ENCODE peak calls at places on chromosomes 7 and 10, in nine cellular contexts. M is OCI-LY7, U is MM.1S, J is thyroid gland, F is Calu3, E is astrocyte, S is GM12878, N is heart left ventricle, B is PC-3. T is an unnamed sample.

GRCh38 chr7:70183278-70183677 is 585.0 kb downstream of the AUTS2 start:
- DNase-seq in M (no peak), U (no peak), J (no peak), F (no peak), E (no peak), S (no peak), N (no peak), B (no peak), T (no peak)

GRCh38 chr7:22672892-22673637 is 53.9 kb upstream of the IL6 start:
- DNase-seq in M (no peak), U (peak), J (no peak), F (no peak), E (no peak), S (peak), N (no peak), B (peak), T (no peak)

GRCh38 chr7:29106128-29106988 is 40.0 kb downstream of the CPVL start:
- DNase-seq in M (peak), U (peak), J (peak), F (peak), E (peak), S (no peak), N (no peak), B (peak), T (no peak)

GRCh38 chr7:37052673-37053072 is 328.4 kb upstream of the AOAH start:
- DNase-seq in M (peak), U (peak), J (no peak), F (peak), E (peak), S (no peak), N (peak), B (peak), T (no peak)

GRCh38 chr7:138243430-138243829 is 167.2 kb downstream of the AKR1D1 start:
- DNase-seq in M (no peak), U (no peak), J (no peak), F (peak), E (peak), S (no peak), N (peak), B (peak), T (peak)

GRCh38 chr7:69232445-69233376 is 365.6 kb upstream of the AUTS2 start:
- DNase-seq in M (no peak), U (no peak), J (peak), F (no peak), E (no peak), S (no peak), N (no peak), B (no peak), T (no peak)

GRCh38 chr7:11548532-11548931 is 283.5 kb downstream of the THSD7A start:
- DNase-seq in M (no peak), U (no peak), J (no peak), F (no peak), E (no peak), S (no peak), N (no peak), B (peak), T (no peak)

GRCh38 chr7:47574473-47575328 is 7.2 kb downstream of the TNS3 start:
- DNase-seq in M (peak), U (peak), J (no peak), F (no peak), E (peak), S (peak), N (peak), B (no peak), T (no peak)

GRCh38 chr10:35331894-35332640 is 4.2 kb upstream of the CCNY start:
- DNase-seq in M (no peak), U (no peak), J (peak), F (peak), E (peak), S (no peak), N (no peak), B (peak), T (peak)

GRCh38 chr10:44978570-44979280 is at the start of gene DEPP1:
- DNase-seq in M (no peak), U (peak), J (peak), F (peak), E (peak), S (no peak), N (peak), B (peak), T (peak)

GRCh38 chr7:133529861-133530260 is 277.0 kb downstream of the EXOC4 start:
- DNase-seq in M (no peak), U (no peak), J (no peak), F (no peak), E (no peak), S (no peak), N (no peak), B (no peak), T (no peak)

GRCh38 chr10:99921948-99922347 is 87.8 kb downstream of the DNMBP start:
- DNase-seq in M (no peak), U (no peak), J (no peak), F (no peak), E (no peak), S (no peak), N (no peak), B (peak), T (no peak)

GRCh38 chr7:27110163-27110976 is 7.9 kb upstream of the HOXA2 start:
- DNase-seq in M (no peak), U (no peak), J (no peak), F (no peak), E (peak), S (no peak), N (no peak), B (peak), T (no peak)

GRCh38 chr10:73902351-73902750 is 8.6 kb upstream of the PLAU start:
- DNase-seq in M (no peak), U (no peak), J (no peak), F (no peak), E (no peak), S (no peak), N (no peak), B (no peak), T (no peak)

GRCh38 chr10:20170661-20171060 is 354.4 kb downstream of the PLXDC2 start:
- DNase-seq in M (no peak), U (no peak), J (no peak), F (no peak), E (no peak), S (no peak), N (no peak), B (no peak), T (no peak)

GRCh38 chr10:20007426-20007825 is 191.2 kb downstream of the PLXDC2 start:
- DNase-seq in M (no peak), U (no peak), J (no peak), F (no peak), E (peak), S (no peak), N (no peak), B (peak), T (peak)

GRCh38 chr10:28769147-28769604 is 91.9 kb downstream of the BAMBI start:
- DNase-seq in M (no peak), U (no peak), J (no peak), F (no peak), E (no peak), S (no peak), N (no peak), B (no peak), T (no peak)

GRCh38 chr7:40221836-40222235 is 87.0 kb downstream of the SUGCT start:
- DNase-seq in M (no peak), U (no peak), J (no peak), F (no peak), E (peak), S (no peak), N (no peak), B (peak), T (peak)

GRCh38 chr10:97210576-97210975 is 24.8 kb upstream of the SLIT1 start:
- DNase-seq in M (peak), U (peak), J (peak), F (peak), E (peak), S (peak), N (peak), B (peak), T (peak)

GRCh38 chr7:70805360-70805759 is 326.6 kb upstream of the GALNT17 start:
- DNase-seq in M (peak), U (no peak), J (no peak), F (no peak), E (peak), S (peak), N (no peak), B (no peak), T (no peak)

DNA sequence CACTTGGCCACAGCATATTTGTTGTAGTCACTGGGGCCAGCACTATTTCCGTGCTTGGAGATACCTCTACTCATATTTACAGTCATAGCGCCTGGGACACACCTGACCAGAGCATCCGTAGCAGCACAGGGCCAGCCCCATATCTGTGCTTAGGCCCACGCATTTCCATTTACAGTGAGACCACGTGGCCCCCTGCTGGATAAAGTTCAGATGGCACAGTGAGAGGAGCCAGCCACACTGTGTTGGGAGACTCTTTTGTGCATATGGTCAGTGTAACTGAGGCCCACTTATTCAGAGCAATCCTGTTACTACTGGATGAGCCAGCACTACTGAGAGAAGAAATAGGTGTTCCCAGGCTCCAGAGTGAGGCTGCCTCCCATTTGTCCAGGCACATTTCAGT is 455.3 kb downstream of the REEP3 start:
- DNase-seq in M (peak), U (peak), J (peak), F (peak), E (no peak), S (no peak), N (peak), B (peak), T (no peak)
- TF ChIP-seq CTCF in M (peak), U (peak), J (peak), F (peak), E (peak), S (peak), N (peak), B (peak), T (peak)

DNA sequence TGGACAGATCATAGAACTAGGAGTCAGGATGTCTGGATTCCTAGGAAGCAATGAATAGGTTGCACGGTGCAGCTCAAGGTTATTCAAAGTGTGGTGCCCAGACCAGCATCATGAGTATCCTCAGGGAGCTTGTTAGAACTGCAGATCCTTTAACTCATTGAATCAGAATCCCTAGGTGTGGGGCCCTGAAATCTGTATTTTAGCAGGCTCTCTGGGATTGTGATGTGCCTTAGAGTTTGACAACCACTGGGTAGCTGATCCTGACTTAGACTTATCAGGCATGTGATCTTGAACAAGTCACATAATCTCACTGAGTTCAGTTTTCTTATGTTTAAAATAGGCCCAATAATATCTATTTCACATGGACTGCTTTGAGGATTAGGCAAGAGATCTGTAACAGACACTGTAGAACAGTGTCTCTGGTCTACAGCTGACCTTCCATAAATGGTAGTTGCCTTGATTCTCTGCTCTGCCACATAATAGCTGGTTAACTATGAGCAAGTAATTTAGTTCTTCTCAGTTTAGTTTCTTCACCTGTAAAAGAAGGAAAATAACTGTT is 46.4 kb upstream of the ATRNL1 start:
- DNase-seq in M (no peak), U (no peak), J (no peak), F (no peak), E (no peak), S (no peak), N (no peak), B (no peak), T (no peak)
- TF ChIP-seq CTCF in M (no peak), U (no peak), J (no peak), F (no peak), E (no peak), S (no peak), N (no peak), B (no peak), T (no peak)

DNA sequence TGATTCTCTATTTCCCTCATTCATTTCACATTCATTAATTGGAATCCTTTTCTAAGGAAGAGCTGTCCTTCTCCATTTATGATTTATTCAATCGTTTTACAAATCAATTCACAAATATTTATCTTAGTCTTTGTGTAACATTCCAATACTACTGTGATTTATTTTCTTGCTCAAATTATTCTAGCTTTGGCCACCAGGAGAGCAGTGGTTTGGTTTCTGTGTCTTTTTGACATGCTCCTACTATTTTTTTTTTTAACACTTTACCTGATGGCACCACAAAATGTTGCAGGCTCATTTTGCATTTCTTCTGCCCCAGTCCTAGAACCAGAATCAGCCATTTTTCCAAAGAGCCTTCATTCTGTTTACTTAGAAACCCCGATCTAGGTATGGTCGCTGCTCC is 13.3 kb upstream of the RBM33 start:
- DNase-seq in M (no peak), U (no peak), J (no peak), F (no peak), E (no peak), S (no peak), N (no peak), B (no peak), T (no peak)
- TF ChIP-seq CTCF in M (peak), U (no peak), J (no peak), F (no peak), E (no peak), S (no peak), N (no peak), B (peak), T (no peak)

GRCh38 chr10:85792533-85792858 is 574.1 kb downstream of the GRID1 start:
- DNase-seq in M (no peak), U (no peak), J (no peak), F (no peak), E (no peak), S (no peak), N (no peak), B (no peak), T (no peak)
- TF ChIP-seq CTCF in M (no peak), U (no peak), J (no peak), F (no peak), E (no peak), S (no peak), N (no peak), B (no peak), T (no peak)

GRCh38 chr7:13532028-13532753 is 457.3 kb downstream of the ETV1 start:
- DNase-seq in M (no peak), U (peak), J (no peak), F (no peak), E (no peak), S (no peak), N (no peak), B (no peak), T (no peak)
- TF ChIP-seq CTCF in M (no peak), U (no peak), J (no peak), F (no peak), E (no peak), S (no peak), N (no peak), B (no peak), T (no peak)

GRCh38 chr10:31771345-31771831 is 157.2 kb downstream of the ARHGAP12 start:
- DNase-seq in M (no peak), U (no peak), J (no peak), F (no peak), E (peak), S (no peak), N (peak), B (no peak), T (no peak)

GRCh38 chr10:31773749-31774148 is 154.9 kb downstream of the ARHGAP12 start:
- DNase-seq in M (no peak), U (no peak), J (no peak), F (no peak), E (no peak), S (no peak), N (no peak), B (no peak), T (no peak)

GRCh38 chr10:31769564-31769963 is 159.1 kb downstream of the ARHGAP12 start:
- DNase-seq in M (no peak), U (no peak), J (no peak), F (no peak), E (peak), S (no peak), N (no peak), B (peak), T (no peak)

GRCh38 chr10:31768467-31768866 is 160.2 kb downstream of the ARHGAP12 start:
- DNase-seq in M (no peak), U (no peak), J (no peak), F (no peak), E (peak), S (no peak), N (no peak), B (peak), T (no peak)

DNA sequence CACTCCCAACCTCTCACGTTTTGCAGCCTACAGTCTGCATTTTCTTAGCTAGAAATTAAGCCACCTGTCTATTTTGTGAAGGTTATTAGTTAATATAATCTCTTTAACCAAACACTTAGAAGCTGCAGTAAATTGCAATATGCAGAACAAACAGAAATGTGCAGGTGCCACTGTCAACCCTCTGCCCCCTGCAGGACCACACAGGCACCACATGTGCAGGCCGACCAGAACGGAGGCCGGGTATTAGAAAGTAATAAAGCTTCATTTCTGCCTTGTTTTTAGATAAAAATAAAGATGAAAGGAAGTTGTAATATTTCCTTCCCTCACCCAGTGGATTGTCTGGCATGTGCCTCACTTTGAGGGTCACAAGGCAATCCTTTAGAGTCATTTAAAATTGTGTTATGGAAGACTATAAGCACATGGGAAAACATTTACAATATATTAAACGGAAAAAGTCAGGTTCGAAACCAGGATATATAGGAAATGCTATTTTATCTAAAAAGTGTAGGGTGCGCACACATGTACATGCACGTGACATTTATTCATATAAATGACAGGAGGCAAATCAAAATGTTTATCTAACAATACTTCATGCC is 158.2 kb downstream of the ARHGAP12 start:
- DNase-seq in M (peak), U (peak), J (peak), F (peak), E (no peak), S (no peak), N (no peak), B (peak), T (no peak)
- TF ChIP-seq CTCF in M (peak), U (peak), J (peak), F (peak), E (peak), S (peak), N (peak), B (peak), T (peak)

DNA sequence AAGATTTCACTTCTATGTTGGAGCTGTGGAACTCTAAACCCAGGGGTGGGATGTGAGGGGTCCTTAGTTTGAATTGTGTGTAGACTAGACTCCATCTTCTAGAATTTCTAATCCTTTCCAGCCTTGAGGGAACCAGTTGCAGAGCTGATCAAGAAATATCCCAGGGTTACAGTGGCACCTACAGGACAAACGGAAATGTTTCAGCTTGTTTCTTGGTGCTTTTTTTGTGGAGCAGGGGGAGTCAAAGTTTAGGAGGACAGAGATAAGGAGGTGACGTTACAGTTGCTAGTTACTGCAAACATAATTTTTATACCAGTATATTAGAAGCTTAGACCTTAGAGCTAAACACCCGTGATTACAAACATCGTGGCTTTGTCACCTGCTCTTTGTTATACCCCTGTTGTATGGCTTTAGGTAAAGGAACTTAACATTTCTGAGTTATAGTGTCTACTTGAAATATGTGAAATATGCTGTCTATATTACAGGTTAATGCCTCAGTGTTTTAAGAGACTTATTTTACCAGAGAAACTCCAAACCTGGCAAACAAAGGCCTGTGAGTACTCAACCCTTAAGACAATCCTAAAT is 84.5 kb upstream of the DYNC1I1 start:
- DNase-seq in M (peak), U (peak), J (no peak), F (peak), E (no peak), S (no peak), N (no peak), B (peak), T (no peak)
- TF ChIP-seq CTCF in M (peak), U (peak), J (no peak), F (no peak), E (peak), S (no peak), N (peak), B (peak), T (peak)

T was measured in retinal pigment epithelial cell.